ENCODE peak calls at places on chromosomes 3 and 15, in seven cellular contexts. One of them, this sample, is unnamed.

GRCh38 chr15:80934761-80935221 is 54.8 kb downstream of the MESD start:
- DNase-seq in stimulated activated CD8-positive, alpha-beta memory T cell treated with anti-CD3 and anti-CD28 coated beads, Interleukin-4, amount 100 ng/mL, for 24 hours: no peak
- DNase-seq in NAMALWA: no peak
- DNase-seq in hippocampal formation: no peak
- DNase-seq in H54: peak
- DNase-seq in dorsolateral prefrontal cortex: no peak
- DNase-seq in NK-92 treated with Interleukin-12 subunit alpha and Interleukin-12 subunit beta, amount 100 ng/mL, for 24 hours: peak
- DNase-seq in this sample: peak

GRCh38 chr3:23865595-23866396 is 51.0 kb downstream of the NKIRAS1 start:
- DNase-seq in dorsolateral prefrontal cortex: peak
- DNase-seq in NAMALWA: peak
- DNase-seq in hippocampal formation: peak
- DNase-seq in NK-92 treated with Interleukin-12 subunit alpha and Interleukin-12 subunit beta, amount 100 ng/mL, for 24 hours: no peak
- DNase-seq in H54: peak
- DNase-seq in stimulated activated CD8-positive, alpha-beta memory T cell treated with anti-CD3 and anti-CD28 coated beads, Interleukin-4, amount 100 ng/mL, for 24 hours: no peak
- DNase-seq in this sample: peak

GRCh38 chr15:56963719-56964118 is 45.3 kb downstream of the TCF12 start:
- DNase-seq in NK-92 treated with Interleukin-12 subunit alpha and Interleukin-12 subunit beta, amount 100 ng/mL, for 24 hours: no peak
- DNase-seq in dorsolateral prefrontal cortex: no peak
- DNase-seq in stimulated activated CD8-positive, alpha-beta memory T cell treated with anti-CD3 and anti-CD28 coated beads, Interleukin-4, amount 100 ng/mL, for 24 hours: no peak
- DNase-seq in hippocampal formation: no peak
- DNase-seq in NAMALWA: no peak
- DNase-seq in H54: no peak
- DNase-seq in this sample: no peak

GRCh38 chr15:80695911-80696651 is 971 bp downstream of the ABHD17C start:
- DNase-seq in H54: no peak
- DNase-seq in NAMALWA: peak
- DNase-seq in NK-92 treated with Interleukin-12 subunit alpha and Interleukin-12 subunit beta, amount 100 ng/mL, for 24 hours: no peak
- DNase-seq in stimulated activated CD8-positive, alpha-beta memory T cell treated with anti-CD3 and anti-CD28 coated beads, Interleukin-4, amount 100 ng/mL, for 24 hours: no peak
- DNase-seq in hippocampal formation: no peak
- DNase-seq in dorsolateral prefrontal cortex: no peak
- DNase-seq in this sample: no peak

GRCh38 chr3:54278960-54279359 is 156.6 kb downstream of the CACNA2D3 start:
- DNase-seq in stimulated activated CD8-positive, alpha-beta memory T cell treated with anti-CD3 and anti-CD28 coated beads, Interleukin-4, amount 100 ng/mL, for 24 hours: no peak
- DNase-seq in dorsolateral prefrontal cortex: no peak
- DNase-seq in H54: no peak
- DNase-seq in hippocampal formation: no peak
- DNase-seq in NK-92 treated with Interleukin-12 subunit alpha and Interleukin-12 subunit beta, amount 100 ng/mL, for 24 hours: no peak
- DNase-seq in NAMALWA: no peak
- DNase-seq in this sample: no peak

GRCh38 chr15:22918596-22919140 is 61.5 kb downstream of the CYFIP1 start:
- DNase-seq in NK-92 treated with Interleukin-12 subunit alpha and Interleukin-12 subunit beta, amount 100 ng/mL, for 24 hours: no peak
- DNase-seq in H54: no peak
- DNase-seq in hippocampal formation: no peak
- DNase-seq in stimulated activated CD8-positive, alpha-beta memory T cell treated with anti-CD3 and anti-CD28 coated beads, Interleukin-4, amount 100 ng/mL, for 24 hours: no peak
- DNase-seq in dorsolateral prefrontal cortex: no peak
- DNase-seq in NAMALWA: no peak
- DNase-seq in this sample: no peak

GRCh38 chr3:146577662-146578061 is 27.5 kb downstream of the PLSCR5 start:
- DNase-seq in NAMALWA: peak
- DNase-seq in hippocampal formation: peak
- DNase-seq in dorsolateral prefrontal cortex: no peak
- DNase-seq in stimulated activated CD8-positive, alpha-beta memory T cell treated with anti-CD3 and anti-CD28 coated beads, Interleukin-4, amount 100 ng/mL, for 24 hours: peak
- DNase-seq in NK-92 treated with Interleukin-12 subunit alpha and Interleukin-12 subunit beta, amount 100 ng/mL, for 24 hours: no peak
- DNase-seq in H54: no peak
- DNase-seq in this sample: no peak

GRCh38 chr3:192212335-192212734 is 515.0 kb downstream of the FGF12 start:
- DNase-seq in H54: no peak
- DNase-seq in hippocampal formation: no peak
- DNase-seq in NAMALWA: peak
- DNase-seq in NK-92 treated with Interleukin-12 subunit alpha and Interleukin-12 subunit beta, amount 100 ng/mL, for 24 hours: no peak
- DNase-seq in stimulated activated CD8-positive, alpha-beta memory T cell treated with anti-CD3 and anti-CD28 coated beads, Interleukin-4, amount 100 ng/mL, for 24 hours: no peak
- DNase-seq in dorsolateral prefrontal cortex: no peak
- DNase-seq in this sample: no peak

GRCh38 chr3:138776961-138777360 is 57.8 kb downstream of the PIK3CB start:
- DNase-seq in dorsolateral prefrontal cortex: no peak
- DNase-seq in NAMALWA: no peak
- DNase-seq in stimulated activated CD8-positive, alpha-beta memory T cell treated with anti-CD3 and anti-CD28 coated beads, Interleukin-4, amount 100 ng/mL, for 24 hours: no peak
- DNase-seq in H54: no peak
- DNase-seq in NK-92 treated with Interleukin-12 subunit alpha and Interleukin-12 subunit beta, amount 100 ng/mL, for 24 hours: no peak
- DNase-seq in hippocampal formation: no peak
- DNase-seq in this sample: no peak

GRCh38 chr3:129003578-129004112 is 2.5 kb downstream of the EFCC1 start:
- DNase-seq in H54: no peak
- DNase-seq in hippocampal formation: no peak
- DNase-seq in NK-92 treated with Interleukin-12 subunit alpha and Interleukin-12 subunit beta, amount 100 ng/mL, for 24 hours: no peak
- DNase-seq in dorsolateral prefrontal cortex: no peak
- DNase-seq in NAMALWA: no peak
- DNase-seq in stimulated activated CD8-positive, alpha-beta memory T cell treated with anti-CD3 and anti-CD28 coated beads, Interleukin-4, amount 100 ng/mL, for 24 hours: peak
- DNase-seq in this sample: no peak

GRCh38 chr3:14242490-14243311 is 64.1 kb downstream of the LSM3 start:
- DNase-seq in H54: no peak
- DNase-seq in hippocampal formation: no peak
- DNase-seq in NAMALWA: no peak
- DNase-seq in stimulated activated CD8-positive, alpha-beta memory T cell treated with anti-CD3 and anti-CD28 coated beads, Interleukin-4, amount 100 ng/mL, for 24 hours: no peak
- DNase-seq in NK-92 treated with Interleukin-12 subunit alpha and Interleukin-12 subunit beta, amount 100 ng/mL, for 24 hours: no peak
- DNase-seq in dorsolateral prefrontal cortex: no peak
- DNase-seq in this sample: no peak

GRCh38 chr3:189094539-189094938 is 77.2 kb upstream of the TPRG1 start:
- DNase-seq in stimulated activated CD8-positive, alpha-beta memory T cell treated with anti-CD3 and anti-CD28 coated beads, Interleukin-4, amount 100 ng/mL, for 24 hours: no peak
- DNase-seq in H54: no peak
- DNase-seq in dorsolateral prefrontal cortex: no peak
- DNase-seq in NK-92 treated with Interleukin-12 subunit alpha and Interleukin-12 subunit beta, amount 100 ng/mL, for 24 hours: no peak
- DNase-seq in NAMALWA: no peak
- DNase-seq in hippocampal formation: no peak
- DNase-seq in this sample: no peak

GRCh38 chr3:170589113-170589512 is 3.2 kb upstream of the SLC7A14 start:
- DNase-seq in stimulated activated CD8-positive, alpha-beta memory T cell treated with anti-CD3 and anti-CD28 coated beads, Interleukin-4, amount 100 ng/mL, for 24 hours: no peak
- DNase-seq in NAMALWA: no peak
- DNase-seq in hippocampal formation: no peak
- DNase-seq in dorsolateral prefrontal cortex: no peak
- DNase-seq in H54: no peak
- DNase-seq in NK-92 treated with Interleukin-12 subunit alpha and Interleukin-12 subunit beta, amount 100 ng/mL, for 24 hours: no peak
- DNase-seq in this sample: no peak

GRCh38 chr15:55407631-55407948 is 569 bp downstream of the CCPG1 start:
- DNase-seq in H54: no peak
- DNase-seq in hippocampal formation: no peak
- DNase-seq in stimulated activated CD8-positive, alpha-beta memory T cell treated with anti-CD3 and anti-CD28 coated beads, Interleukin-4, amount 100 ng/mL, for 24 hours: no peak
- DNase-seq in NK-92 treated with Interleukin-12 subunit alpha and Interleukin-12 subunit beta, amount 100 ng/mL, for 24 hours: no peak
- DNase-seq in NAMALWA: no peak
- DNase-seq in dorsolateral prefrontal cortex: no peak
- DNase-seq in this sample: no peak

GRCh38 chr3:53939081-53939582 is 47.5 kb upstream of the SELENOK start:
- DNase-seq in NK-92 treated with Interleukin-12 subunit alpha and Interleukin-12 subunit beta, amount 100 ng/mL, for 24 hours: no peak
- DNase-seq in dorsolateral prefrontal cortex: no peak
- DNase-seq in H54: no peak
- DNase-seq in stimulated activated CD8-positive, alpha-beta memory T cell treated with anti-CD3 and anti-CD28 coated beads, Interleukin-4, amount 100 ng/mL, for 24 hours: no peak
- DNase-seq in hippocampal formation: no peak
- DNase-seq in NAMALWA: no peak
- DNase-seq in this sample: no peak

GRCh38 chr3:21645121-21645897 is 105.7 kb downstream of the ZNF385D start:
- DNase-seq in H54: no peak
- DNase-seq in hippocampal formation: peak
- DNase-seq in NAMALWA: no peak
- DNase-seq in NK-92 treated with Interleukin-12 subunit alpha and Interleukin-12 subunit beta, amount 100 ng/mL, for 24 hours: no peak
- DNase-seq in stimulated activated CD8-positive, alpha-beta memory T cell treated with anti-CD3 and anti-CD28 coated beads, Interleukin-4, amount 100 ng/mL, for 24 hours: no peak
- DNase-seq in dorsolateral prefrontal cortex: no peak
- DNase-seq in this sample: peak

GRCh38 chr3:58074997-58075396 is 66.8 kb downstream of the FLNB start:
- DNase-seq in hippocampal formation: no peak
- DNase-seq in NAMALWA: no peak
- DNase-seq in H54: no peak
- DNase-seq in NK-92 treated with Interleukin-12 subunit alpha and Interleukin-12 subunit beta, amount 100 ng/mL, for 24 hours: no peak
- DNase-seq in dorsolateral prefrontal cortex: no peak
- DNase-seq in stimulated activated CD8-positive, alpha-beta memory T cell treated with anti-CD3 and anti-CD28 coated beads, Interleukin-4, amount 100 ng/mL, for 24 hours: no peak
- DNase-seq in this sample: no peak

GRCh38 chr3:48155122-48155521 is 33.1 kb downstream of the CDC25A start:
- DNase-seq in NK-92 treated with Interleukin-12 subunit alpha and Interleukin-12 subunit beta, amount 100 ng/mL, for 24 hours: no peak
- DNase-seq in H54: peak
- DNase-seq in dorsolateral prefrontal cortex: no peak
- DNase-seq in hippocampal formation: no peak
- DNase-seq in NAMALWA: no peak
- DNase-seq in stimulated activated CD8-positive, alpha-beta memory T cell treated with anti-CD3 and anti-CD28 coated beads, Interleukin-4, amount 100 ng/mL, for 24 hours: no peak
- DNase-seq in this sample: no peak

GRCh38 chr3:10725846-10726245 is 90.2 kb upstream of the SLC6A11 start:
- DNase-seq in dorsolateral prefrontal cortex: no peak
- DNase-seq in NK-92 treated with Interleukin-12 subunit alpha and Interleukin-12 subunit beta, amount 100 ng/mL, for 24 hours: no peak
- DNase-seq in NAMALWA: no peak
- DNase-seq in hippocampal formation: no peak
- DNase-seq in H54: no peak
- DNase-seq in stimulated activated CD8-positive, alpha-beta memory T cell treated with anti-CD3 and anti-CD28 coated beads, Interleukin-4, amount 100 ng/mL, for 24 hours: no peak
- DNase-seq in this sample: no peak

GRCh38 chr3:126512026-126512425 is 5.5 kb downstream of the UROC1 start:
- DNase-seq in NAMALWA: no peak
- DNase-seq in NK-92 treated with Interleukin-12 subunit alpha and Interleukin-12 subunit beta, amount 100 ng/mL, for 24 hours: no peak
- DNase-seq in dorsolateral prefrontal cortex: no peak
- DNase-seq in hippocampal formation: no peak
- DNase-seq in H54: no peak
- DNase-seq in stimulated activated CD8-positive, alpha-beta memory T cell treated with anti-CD3 and anti-CD28 coated beads, Interleukin-4, amount 100 ng/mL, for 24 hours: no peak
- DNase-seq in this sample: no peak

GRCh38 chr15:63244399-63244798 is 33.0 kb upstream of the APH1B start:
- DNase-seq in dorsolateral prefrontal cortex: no peak
- DNase-seq in stimulated activated CD8-positive, alpha-beta memory T cell treated with anti-CD3 and anti-CD28 coated beads, Interleukin-4, amount 100 ng/mL, for 24 hours: no peak
- DNase-seq in NK-92 treated with Interleukin-12 subunit alpha and Interleukin-12 subunit beta, amount 100 ng/mL, for 24 hours: no peak
- DNase-seq in hippocampal formation: no peak
- DNase-seq in NAMALWA: no peak
- DNase-seq in H54: no peak
- DNase-seq in this sample: no peak

GRCh38 chr3:51585871-51586270 is 47.4 kb downstream of the RAD54L2 start:
- DNase-seq in stimulated activated CD8-positive, alpha-beta memory T cell treated with anti-CD3 and anti-CD28 coated beads, Interleukin-4, amount 100 ng/mL, for 24 hours: no peak
- DNase-seq in NK-92 treated with Interleukin-12 subunit alpha and Interleukin-12 subunit beta, amount 100 ng/mL, for 24 hours: no peak
- DNase-seq in dorsolateral prefrontal cortex: no peak
- DNase-seq in NAMALWA: no peak
- DNase-seq in H54: no peak
- DNase-seq in hippocampal formation: no peak
- DNase-seq in this sample: no peak

GRCh38 chr3:112568642-112569041 is 6.8 kb downstream of the SLC35A5 start:
- DNase-seq in NAMALWA: no peak
- DNase-seq in H54: peak
- DNase-seq in dorsolateral prefrontal cortex: no peak
- DNase-seq in stimulated activated CD8-positive, alpha-beta memory T cell treated with anti-CD3 and anti-CD28 coated beads, Interleukin-4, amount 100 ng/mL, for 24 hours: no peak
- DNase-seq in hippocampal formation: no peak
- DNase-seq in NK-92 treated with Interleukin-12 subunit alpha and Interleukin-12 subunit beta, amount 100 ng/mL, for 24 hours: no peak
- DNase-seq in this sample: no peak

GRCh38 chr3:74661672-74662071 is 47.2 kb upstream of the CNTN3 start:
- DNase-seq in hippocampal formation: no peak
- DNase-seq in stimulated activated CD8-positive, alpha-beta memory T cell treated with anti-CD3 and anti-CD28 coated beads, Interleukin-4, amount 100 ng/mL, for 24 hours: no peak
- DNase-seq in NK-92 treated with Interleukin-12 subunit alpha and Interleukin-12 subunit beta, amount 100 ng/mL, for 24 hours: no peak
- DNase-seq in H54: no peak
- DNase-seq in NAMALWA: no peak
- DNase-seq in dorsolateral prefrontal cortex: no peak
- DNase-seq in this sample: no peak

GRCh38 chr3:36409862-36410261 is 29.6 kb downstream of the STAC start:
- DNase-seq in NK-92 treated with Interleukin-12 subunit alpha and Interleukin-12 subunit beta, amount 100 ng/mL, for 24 hours: no peak
- DNase-seq in stimulated activated CD8-positive, alpha-beta memory T cell treated with anti-CD3 and anti-CD28 coated beads, Interleukin-4, amount 100 ng/mL, for 24 hours: no peak
- DNase-seq in hippocampal formation: no peak
- DNase-seq in H54: no peak
- DNase-seq in NAMALWA: no peak
- DNase-seq in dorsolateral prefrontal cortex: no peak
- DNase-seq in this sample: no peak

GRCh38 chr3:110734524-110734923 is 337.1 kb upstream of the NECTIN3 start:
- DNase-seq in stimulated activated CD8-positive, alpha-beta memory T cell treated with anti-CD3 and anti-CD28 coated beads, Interleukin-4, amount 100 ng/mL, for 24 hours: no peak
- DNase-seq in H54: no peak
- DNase-seq in NAMALWA: no peak
- DNase-seq in dorsolateral prefrontal cortex: no peak
- DNase-seq in NK-92 treated with Interleukin-12 subunit alpha and Interleukin-12 subunit beta, amount 100 ng/mL, for 24 hours: no peak
- DNase-seq in hippocampal formation: no peak
- DNase-seq in this sample: no peak

GRCh38 chr3:136929984-136930671 is 27.7 kb upstream of the IL20RB start:
- DNase-seq in dorsolateral prefrontal cortex: no peak
- DNase-seq in NK-92 treated with Interleukin-12 subunit alpha and Interleukin-12 subunit beta, amount 100 ng/mL, for 24 hours: no peak
- DNase-seq in NAMALWA: no peak
- DNase-seq in H54: no peak
- DNase-seq in hippocampal formation: peak
- DNase-seq in stimulated activated CD8-positive, alpha-beta memory T cell treated with anti-CD3 and anti-CD28 coated beads, Interleukin-4, amount 100 ng/mL, for 24 hours: no peak
- DNase-seq in this sample: no peak

GRCh38 chr3:100159564-100160153 is 45.4 kb upstream of the FILIP1L start:
- DNase-seq in H54: no peak
- DNase-seq in NAMALWA: no peak
- DNase-seq in dorsolateral prefrontal cortex: no peak
- DNase-seq in hippocampal formation: no peak
- DNase-seq in stimulated activated CD8-positive, alpha-beta memory T cell treated with anti-CD3 and anti-CD28 coated beads, Interleukin-4, amount 100 ng/mL, for 24 hours: no peak
- DNase-seq in NK-92 treated with Interleukin-12 subunit alpha and Interleukin-12 subunit beta, amount 100 ng/mL, for 24 hours: no peak
- DNase-seq in this sample: no peak

GRCh38 chr3:174431717-174432116 is 427.4 kb upstream of the NAALADL2 start:
- DNase-seq in dorsolateral prefrontal cortex: no peak
- DNase-seq in stimulated activated CD8-positive, alpha-beta memory T cell treated with anti-CD3 and anti-CD28 coated beads, Interleukin-4, amount 100 ng/mL, for 24 hours: no peak
- DNase-seq in NK-92 treated with Interleukin-12 subunit alpha and Interleukin-12 subunit beta, amount 100 ng/mL, for 24 hours: no peak
- DNase-seq in NAMALWA: no peak
- DNase-seq in hippocampal formation: no peak
- DNase-seq in H54: no peak
- DNase-seq in this sample: no peak

GRCh38 chr3:64084640-64085039 is 61.3 kb upstream of the PSMD6 start:
- DNase-seq in NK-92 treated with Interleukin-12 subunit alpha and Interleukin-12 subunit beta, amount 100 ng/mL, for 24 hours: no peak
- DNase-seq in hippocampal formation: no peak
- DNase-seq in stimulated activated CD8-positive, alpha-beta memory T cell treated with anti-CD3 and anti-CD28 coated beads, Interleukin-4, amount 100 ng/mL, for 24 hours: no peak
- DNase-seq in NAMALWA: no peak
- DNase-seq in dorsolateral prefrontal cortex: no peak
- DNase-seq in H54: peak
- DNase-seq in this sample: no peak

GRCh38 chr3:171199473-171199829 is 172.9 kb upstream of the SLC2A2 start:
- DNase-seq in dorsolateral prefrontal cortex: no peak
- DNase-seq in NK-92 treated with Interleukin-12 subunit alpha and Interleukin-12 subunit beta, amount 100 ng/mL, for 24 hours: no peak
- DNase-seq in hippocampal formation: no peak
- DNase-seq in NAMALWA: no peak
- DNase-seq in H54: no peak
- DNase-seq in stimulated activated CD8-positive, alpha-beta memory T cell treated with anti-CD3 and anti-CD28 coated beads, Interleukin-4, amount 100 ng/mL, for 24 hours: no peak
- DNase-seq in this sample: no peak

GRCh38 chr3:68935778-68936177 is 3.4 kb upstream of the TAFA4 start:
- DNase-seq in NK-92 treated with Interleukin-12 subunit alpha and Interleukin-12 subunit beta, amount 100 ng/mL, for 24 hours: no peak
- DNase-seq in H54: no peak
- DNase-seq in stimulated activated CD8-positive, alpha-beta memory T cell treated with anti-CD3 and anti-CD28 coated beads, Interleukin-4, amount 100 ng/mL, for 24 hours: no peak
- DNase-seq in NAMALWA: no peak
- DNase-seq in dorsolateral prefrontal cortex: no peak
- DNase-seq in hippocampal formation: no peak
- DNase-seq in this sample: no peak

GRCh38 chr3:112776000-112776399 is 70.7 kb downstream of the CD200R1L start:
- DNase-seq in NK-92 treated with Interleukin-12 subunit alpha and Interleukin-12 subunit beta, amount 100 ng/mL, for 24 hours: peak
- DNase-seq in dorsolateral prefrontal cortex: no peak
- DNase-seq in stimulated activated CD8-positive, alpha-beta memory T cell treated with anti-CD3 and anti-CD28 coated beads, Interleukin-4, amount 100 ng/mL, for 24 hours: no peak
- DNase-seq in NAMALWA: no peak
- DNase-seq in hippocampal formation: no peak
- DNase-seq in H54: no peak
- DNase-seq in this sample: no peak

GRCh38 chr3:12938258-12938711 is 96.9 kb upstream of the RPL32 start:
- DNase-seq in NAMALWA: no peak
- DNase-seq in dorsolateral prefrontal cortex: no peak
- DNase-seq in stimulated activated CD8-positive, alpha-beta memory T cell treated with anti-CD3 and anti-CD28 coated beads, Interleukin-4, amount 100 ng/mL, for 24 hours: no peak
- DNase-seq in hippocampal formation: no peak
- DNase-seq in H54: no peak
- DNase-seq in NK-92 treated with Interleukin-12 subunit alpha and Interleukin-12 subunit beta, amount 100 ng/mL, for 24 hours: no peak
- DNase-seq in this sample: no peak

GRCh38 chr3:112597945-112598344 is 36.1 kb downstream of the SLC35A5 start:
- DNase-seq in hippocampal formation: no peak
- DNase-seq in NAMALWA: no peak
- DNase-seq in NK-92 treated with Interleukin-12 subunit alpha and Interleukin-12 subunit beta, amount 100 ng/mL, for 24 hours: no peak
- DNase-seq in dorsolateral prefrontal cortex: no peak
- DNase-seq in H54: no peak
- DNase-seq in stimulated activated CD8-positive, alpha-beta memory T cell treated with anti-CD3 and anti-CD28 coated beads, Interleukin-4, amount 100 ng/mL, for 24 hours: no peak
- DNase-seq in this sample: no peak

GRCh38 chr3:16124636-16125035 is 49.8 kb upstream of the GALNT15 start:
- DNase-seq in stimulated activated CD8-positive, alpha-beta memory T cell treated with anti-CD3 and anti-CD28 coated beads, Interleukin-4, amount 100 ng/mL, for 24 hours: no peak
- DNase-seq in NAMALWA: no peak
- DNase-seq in NK-92 treated with Interleukin-12 subunit alpha and Interleukin-12 subunit beta, amount 100 ng/mL, for 24 hours: no peak
- DNase-seq in hippocampal formation: no peak
- DNase-seq in H54: peak
- DNase-seq in dorsolateral prefrontal cortex: no peak
- DNase-seq in this sample: no peak

GRCh38 chr15:66566963-66567531 is 1.2 kb upstream of the LCTL start:
- DNase-seq in NAMALWA: peak
- DNase-seq in hippocampal formation: peak
- DNase-seq in dorsolateral prefrontal cortex: no peak
- DNase-seq in H54: peak
- DNase-seq in NK-92 treated with Interleukin-12 subunit alpha and Interleukin-12 subunit beta, amount 100 ng/mL, for 24 hours: peak
- DNase-seq in stimulated activated CD8-positive, alpha-beta memory T cell treated with anti-CD3 and anti-CD28 coated beads, Interleukin-4, amount 100 ng/mL, for 24 hours: peak
- DNase-seq in this sample: no peak